ENCODE peak calls at places on chromosomes 7 and 10, in six cellular contexts. L is A549; Z is HEK293T; P is NCI-H2029; U is nephron progenitor cell; T is naive thymus-derived CD8-positive, alpha-beta T cell. K is an unnamed sample.

GRCh38 chr7:145152589-145152988 is 316.7 kb upstream of the TPK1 start:
- DNase-seq in T (no peak), U (no peak), P (no peak), Z (no peak), L (no peak), K (no peak)

GRCh38 chr7:47180268-47180826 is 401.6 kb downstream of the TNS3 start:
- DNase-seq in L (peak; percentile 66), Z (peak; percentile 55), T (no peak), P (peak; percentile 51), U (peak; percentile 67), K (peak; percentile 74)

GRCh38 chr7:149050941-149051340 is 22.6 kb upstream of the PDIA4 start:
- DNase-seq in U (no peak), L (no peak), Z (no peak), P (no peak), T (no peak), K (no peak)

GRCh38 chr10:29240991-29241660 is 47.7 kb upstream of the LYZL1 start:
- DNase-seq in Z (no peak), T (no peak), P (no peak), L (no peak), U (no peak), K (no peak)

GRCh38 chr7:117399820-117400422 is 27.4 kb downstream of the ASZ1 start:
- DNase-seq in T (no peak), Z (no peak), U (no peak), P (no peak), L (peak; percentile 10), K (no peak)

GRCh38 chr7:111639894-111640293 is 77.6 kb upstream of the IMMP2L start:
- DNase-seq in Z (no peak), L (no peak), P (no peak), T (no peak), U (no peak), K (no peak)

GRCh38 chr7:141103847-141104429 is 30.1 kb downstream of the TMEM178B start:
- DNase-seq in P (no peak), T (no peak), Z (no peak), U (no peak), L (no peak), K (no peak)

GRCh38 chr10:77702166-77702565 is 64.6 kb upstream of the KCNMA1 start:
- DNase-seq in U (no peak), L (no peak), P (no peak), Z (no peak), T (no peak), K (no peak)

GRCh38 chr10:14491814-14492213 is 161.1 kb upstream of the FRMD4A start:
- DNase-seq in U (no peak), P (no peak), T (no peak), Z (no peak), L (no peak), K (no peak)

GRCh38 chr7:3279147-3279818 is 21.8 kb upstream of the SDK1 start:
- DNase-seq in T (no peak), U (no peak), P (no peak), Z (no peak), L (no peak), K (no peak)

GRCh38 chr10:58818889-58819288 is 306.2 kb downstream of the BICC1 start:
- DNase-seq in L (no peak), U (no peak), T (no peak), P (peak; percentile 39), Z (no peak), K (no peak)

K was measured in retina.